ENCODE peak calls at places on chromosomes 12 and 14, in ten cellular contexts. L is astrocyte of the cerebellum; Z is activated naive CD8-positive, alpha-beta T cell treated with anti-CD3 and anti-CD28 coated beads, Interleukin-2, amount 50 U/mL, for 24 hours; O is neural crest cell; B is H54; M is RWPE1; E is OCI-LY7; F is stimulated activated CD4-positive, alpha-beta T cell treated with anti-CD3 and anti-CD28 coated beads, Interleukin-15, amount 100 ng/mL, for 24 hours; C is NCI-H2029; Q is caudate nucleus. H is an unnamed sample.

GRCh38 chr14:95545769-95546168 is 10.9 kb downstream of the GLRX5 start:
- DNase-seq in F (no peak), B (peak; percentile 44), M (peak; percentile 78), Z (no peak), O (no peak), C (no peak), Q (no peak), L (peak; percentile 75), E (no peak), H (peak; percentile 87)

GRCh38 chr12:59517522-59517921 is 78.3 kb upstream of the SLC16A7 start:
- DNase-seq in Z (no peak), B (no peak), F (no peak), C (no peak), L (no peak), Q (no peak), E (no peak), M (no peak), O (no peak), H (no peak)

GRCh38 chr12:25764409-25764808 is 194.1 kb upstream of the RASSF8 start:
- DNase-seq in O (no peak), E (no peak), L (no peak), M (no peak), Z (no peak), Q (no peak), C (no peak), F (no peak), B (no peak), H (no peak)

GRCh38 chr14:74712499-74713394 is at the start of the genes AREL1 and FCF1:
- DNase-seq in F (peak; percentile 84), Q (no peak), E (peak; percentile 91), L (peak; percentile 81), M (peak; percentile 92), B (peak; percentile 56), C (no peak), O (peak; percentile 69), Z (peak; percentile 83), H (peak; percentile 92)

GRCh38 chr12:79687711-79688270 is 3.0 kb downstream of the PAWR start:
- DNase-seq in M (no peak), C (no peak), O (no peak), Q (no peak), F (no peak), E (no peak), L (no peak), B (no peak), Z (no peak), H (peak; percentile 22)

GRCh38 chr14:20494935-20495766 is 10.2 kb upstream of the RNASE10 start:
- DNase-seq in O (no peak), B (no peak), F (peak; percentile 18), Z (no peak), M (peak; percentile 55), L (no peak), C (no peak), E (no peak), Q (no peak), H (peak; percentile 90)

GRCh38 chr14:64728856-64729255 is 24.6 kb downstream of the PLEKHG3 start:
- DNase-seq in Z (no peak), F (no peak), L (no peak), O (no peak), C (no peak), E (no peak), B (no peak), Q (no peak), M (no peak), H (no peak)

GRCh38 chr14:91919814-91920213 is 27.7 kb downstream of the FBLN5 start:
- DNase-seq in Z (no peak), F (no peak), E (no peak), L (no peak), Q (no peak), M (no peak), O (no peak), B (no peak), C (no peak), H (no peak)

GRCh38 chr12:117121456-117121855 is 22.2 kb upstream of the TESC start:
- DNase-seq in L (no peak), E (no peak), O (no peak), Q (peak; percentile 33), Z (no peak), C (no peak), B (no peak), F (no peak), M (no peak), H (no peak)

GRCh38 chr12:127558363-127558762 is 708.6 kb upstream of the TMEM132C start:
- DNase-seq in Q (no peak), F (no peak), L (no peak), M (no peak), C (no peak), O (no peak), Z (no peak), E (no peak), B (no peak), H (no peak)

GRCh38 chr14:93049867-93050331 is 65.8 kb downstream of the ITPK1 start:
- DNase-seq in O (no peak), L (no peak), E (no peak), B (no peak), Q (no peak), C (no peak), M (no peak), F (no peak), Z (no peak), H (no peak)

GRCh38 chr12:46693034-46693433 is 132.8 kb downstream of the SLC38A4 start:
- DNase-seq in O (no peak), E (no peak), Q (no peak), F (no peak), Z (no peak), L (no peak), C (no peak), B (no peak), M (no peak), H (no peak)

GRCh38 chr14:100726467-100726811 is 253 bp upstream of the DLK1 start:
- DNase-seq in F (no peak), M (no peak), Z (no peak), B (no peak), C (no peak), O (no peak), L (no peak), Q (no peak), E (no peak), H (no peak)

GRCh38 chr14:31435276-31435675 is 14.9 kb upstream of the HEATR5A start:
- DNase-seq in E (no peak), M (no peak), L (peak; percentile 42), B (no peak), Z (no peak), C (no peak), F (no peak), Q (no peak), O (no peak), H (no peak)

GRCh38 chr12:1532367-1532752 is 62.0 kb downstream of the FBXL14 start:
- DNase-seq in Z (no peak), Q (no peak), B (no peak), C (no peak), O (no peak), E (no peak), M (no peak), L (no peak), F (no peak), H (no peak)

GRCh38 chr14:55846852-55847471 is 267.0 kb downstream of the KTN1 start:
- DNase-seq in Z (no peak), Q (no peak), E (no peak), O (no peak), M (no peak), B (no peak), L (no peak), C (no peak), F (no peak), H (peak; percentile 18)

GRCh38 chr14:68663385-68664076 is 129.3 kb downstream of the ZFP36L1 start:
- DNase-seq in Q (no peak), B (no peak), O (no peak), Z (peak; percentile 60), E (no peak), M (no peak), F (peak; percentile 74), L (peak; percentile 46), C (no peak), H (no peak)

GRCh38 chr12:123398918-123399617 is 15.1 kb downstream of the KMT5A start:
- DNase-seq in F (no peak), M (no peak), O (no peak), C (no peak), Z (no peak), E (no peak), L (no peak), B (no peak), Q (no peak), H (no peak)

GRCh38 chr12:80353254-80353653 is 90.8 kb upstream of the PTPRQ start:
- DNase-seq in B (no peak), M (no peak), Z (no peak), Q (no peak), F (no peak), E (no peak), O (no peak), L (peak; percentile 19), C (no peak), H (peak; percentile 54)

GRCh38 chr14:71142375-71143038 is 235.2 kb downstream of the PCNX1 start:
- DNase-seq in B (peak; percentile 25), Z (peak; percentile 36), M (no peak), F (peak; percentile 25), O (no peak), E (peak; percentile 51), Q (no peak), C (no peak), L (peak; percentile 92), H (peak; percentile 81)

GRCh38 chr12:130213249-130213648 is 51.0 kb downstream of the FZD10 start:
- DNase-seq in M (no peak), Q (no peak), F (no peak), B (no peak), L (no peak), O (no peak), Z (no peak), C (no peak), E (no peak), H (no peak)

GRCh38 chr12:102216086-102216691 is 18.6 kb upstream of the PMCH start:
- DNase-seq in E (no peak), C (no peak), L (peak; percentile 38), Z (no peak), F (no peak), O (no peak), M (no peak), Q (no peak), B (no peak), H (peak; percentile 41)

GRCh38 chr12:130686511-130686981 is 29.6 kb downstream of the RIMBP2 start:
- DNase-seq in E (no peak), Q (no peak), M (no peak), C (no peak), O (no peak), Z (no peak), F (no peak), B (no peak), L (no peak), H (no peak)

GRCh38 chr12:118371354-118372282 is 1.1 kb downstream of the TAOK3 start:
- DNase-seq in E (no peak), O (peak; percentile 6), Z (peak; percentile 27), L (no peak), B (no peak), M (no peak), F (peak; percentile 23), Q (no peak), C (no peak), H (peak; percentile 14)

GRCh38 chr12:112230136-112230535 is 104.8 kb downstream of the TRAFD1 start:
- DNase-seq in Q (no peak), L (no peak), O (no peak), E (no peak), Z (no peak), C (no peak), M (no peak), F (no peak), B (no peak), H (no peak)

H was measured in epithelial cell of esophagus.